ENCODE peak calls at places on chromosome 7, in nine cellular contexts. One of them, this sample, is unnamed.

GRCh38 chr7:63067897-63068585 is 930.6 kb upstream of the ZNF722 start:
- DNase-seq in head of caudate nucleus: no peak
- DNase-seq in CD4-positive, alpha-beta memory T cell: no peak
- DNase-seq in EL: no peak
- DNase-seq in SJSA1: peak; percentile 39
- DNase-seq in HFF-Myc: no peak
- DNase-seq in GM13976: no peak
- DNase-seq in Right ventricle myocardium inferior: no peak
- DNase-seq in lung: peak; percentile 32
- DNase-seq in this sample: no peak

GRCh38 chr7:100888988-100889760 is at the start of gene UFSP1:
- DNase-seq in head of caudate nucleus: no peak
- DNase-seq in CD4-positive, alpha-beta memory T cell: no peak
- DNase-seq in EL: no peak
- DNase-seq in SJSA1: peak; percentile 47
- DNase-seq in HFF-Myc: no peak
- DNase-seq in GM13976: no peak
- DNase-seq in Right ventricle myocardium inferior: peak; percentile 74
- DNase-seq in lung: no peak
- DNase-seq in this sample: no peak

GRCh38 chr7:150823484-150824126 is 23.0 kb downstream of the TMEM176A start:
- DNase-seq in head of caudate nucleus: no peak
- DNase-seq in CD4-positive, alpha-beta memory T cell: no peak
- DNase-seq in EL: no peak
- DNase-seq in SJSA1: no peak
- DNase-seq in HFF-Myc: no peak
- DNase-seq in GM13976: no peak
- DNase-seq in Right ventricle myocardium inferior: no peak
- DNase-seq in lung: no peak
- DNase-seq in this sample: no peak

GRCh38 chr7:46279290-46279689 is 358.2 kb upstream of the IGFBP3 start:
- DNase-seq in head of caudate nucleus: no peak
- DNase-seq in CD4-positive, alpha-beta memory T cell: no peak
- DNase-seq in EL: no peak
- DNase-seq in SJSA1: no peak
- DNase-seq in HFF-Myc: no peak
- DNase-seq in GM13976: no peak
- DNase-seq in Right ventricle myocardium inferior: no peak
- DNase-seq in lung: no peak
- DNase-seq in this sample: no peak

GRCh38 chr7:150999497-151000225 is 8.8 kb downstream of the NOS3 start:
- DNase-seq in head of caudate nucleus: no peak
- DNase-seq in CD4-positive, alpha-beta memory T cell: no peak
- DNase-seq in EL: no peak
- DNase-seq in SJSA1: no peak
- DNase-seq in HFF-Myc: no peak
- DNase-seq in GM13976: no peak
- DNase-seq in Right ventricle myocardium inferior: no peak
- DNase-seq in lung: no peak
- DNase-seq in this sample: no peak

GRCh38 chr7:35549781-35550180 is 145.2 kb downstream of the HERPUD2 start:
- DNase-seq in head of caudate nucleus: no peak
- DNase-seq in CD4-positive, alpha-beta memory T cell: no peak
- DNase-seq in EL: no peak
- DNase-seq in SJSA1: no peak
- DNase-seq in HFF-Myc: no peak
- DNase-seq in GM13976: no peak
- DNase-seq in Right ventricle myocardium inferior: no peak
- DNase-seq in lung: no peak
- DNase-seq in this sample: no peak

GRCh38 chr7:69108041-69108440 is 490.2 kb upstream of the AUTS2 start:
- DNase-seq in head of caudate nucleus: no peak
- DNase-seq in CD4-positive, alpha-beta memory T cell: no peak
- DNase-seq in EL: no peak
- DNase-seq in SJSA1: no peak
- DNase-seq in HFF-Myc: no peak
- DNase-seq in GM13976: no peak
- DNase-seq in Right ventricle myocardium inferior: no peak
- DNase-seq in lung: no peak
- DNase-seq in this sample: no peak

GRCh38 chr7:128831994-128832879 is 2.0 kb downstream of the FLNC start:
- DNase-seq in head of caudate nucleus: peak; percentile 36
- DNase-seq in CD4-positive, alpha-beta memory T cell: no peak
- DNase-seq in EL: peak; percentile 56
- DNase-seq in SJSA1: no peak
- DNase-seq in HFF-Myc: no peak
- DNase-seq in GM13976: peak; percentile 60
- DNase-seq in Right ventricle myocardium inferior: peak; percentile 77
- DNase-seq in lung: no peak
- DNase-seq in this sample: no peak

GRCh38 chr7:143257501-143257900 is 5.7 kb upstream of the GSTK1 start:
- DNase-seq in head of caudate nucleus: no peak
- DNase-seq in CD4-positive, alpha-beta memory T cell: no peak
- DNase-seq in EL: peak; percentile 20
- DNase-seq in SJSA1: no peak
- DNase-seq in HFF-Myc: no peak
- DNase-seq in GM13976: no peak
- DNase-seq in Right ventricle myocardium inferior: no peak
- DNase-seq in lung: no peak
- DNase-seq in this sample: peak; percentile 79

GRCh38 chr7:2954433-2954853 is 89.2 kb downstream of the CARD11 start:
- DNase-seq in head of caudate nucleus: no peak
- DNase-seq in CD4-positive, alpha-beta memory T cell: peak; percentile 20
- DNase-seq in EL: no peak
- DNase-seq in SJSA1: no peak
- DNase-seq in HFF-Myc: no peak
- DNase-seq in GM13976: no peak
- DNase-seq in Right ventricle myocardium inferior: no peak
- DNase-seq in lung: no peak
- DNase-seq in this sample: no peak

GRCh38 chr7:24821045-24821853 is 64.0 kb upstream of the GSDME start:
- DNase-seq in head of caudate nucleus: no peak
- DNase-seq in CD4-positive, alpha-beta memory T cell: peak; percentile 80
- DNase-seq in EL: peak; percentile 97
- DNase-seq in SJSA1: peak; percentile 94
- DNase-seq in HFF-Myc: peak; percentile 96
- DNase-seq in GM13976: peak; percentile 60
- DNase-seq in Right ventricle myocardium inferior: peak; percentile 74
- DNase-seq in lung: peak; percentile 47
- DNase-seq in this sample: peak; percentile 98

GRCh38 chr7:42065942-42066341 is 171.1 kb downstream of the GLI3 start:
- DNase-seq in head of caudate nucleus: no peak
- DNase-seq in CD4-positive, alpha-beta memory T cell: no peak
- DNase-seq in EL: no peak
- DNase-seq in SJSA1: peak; percentile 49
- DNase-seq in HFF-Myc: no peak
- DNase-seq in GM13976: no peak
- DNase-seq in Right ventricle myocardium inferior: no peak
- DNase-seq in lung: no peak
- DNase-seq in this sample: no peak

GRCh38 chr7:9200666-9201065 is 767.3 kb downstream of the NXPH1 start:
- DNase-seq in head of caudate nucleus: no peak
- DNase-seq in CD4-positive, alpha-beta memory T cell: no peak
- DNase-seq in EL: no peak
- DNase-seq in SJSA1: no peak
- DNase-seq in HFF-Myc: no peak
- DNase-seq in GM13976: no peak
- DNase-seq in Right ventricle myocardium inferior: no peak
- DNase-seq in lung: no peak
- DNase-seq in this sample: no peak

GRCh38 chr7:72492446-72492845 is 80.3 kb upstream of the CALN1 start:
- DNase-seq in head of caudate nucleus: peak; percentile 19
- DNase-seq in CD4-positive, alpha-beta memory T cell: no peak
- DNase-seq in EL: no peak
- DNase-seq in SJSA1: no peak
- DNase-seq in HFF-Myc: no peak
- DNase-seq in GM13976: no peak
- DNase-seq in Right ventricle myocardium inferior: peak; percentile 82
- DNase-seq in lung: no peak
- DNase-seq in this sample: no peak

GRCh38 chr7:155581107-155581830 is 34.9 kb upstream of the CNPY1 start:
- DNase-seq in head of caudate nucleus: no peak
- DNase-seq in CD4-positive, alpha-beta memory T cell: no peak
- DNase-seq in EL: no peak
- DNase-seq in SJSA1: no peak
- DNase-seq in HFF-Myc: no peak
- DNase-seq in GM13976: no peak
- DNase-seq in Right ventricle myocardium inferior: no peak
- DNase-seq in lung: no peak
- DNase-seq in this sample: peak; percentile 35

GRCh38 chr7:150966002-150966401 is 12.1 kb downstream of the KCNH2 start:
- DNase-seq in head of caudate nucleus: no peak
- DNase-seq in CD4-positive, alpha-beta memory T cell: no peak
- DNase-seq in EL: no peak
- DNase-seq in SJSA1: no peak
- DNase-seq in HFF-Myc: no peak
- DNase-seq in GM13976: no peak
- DNase-seq in Right ventricle myocardium inferior: peak; percentile 51
- DNase-seq in lung: no peak
- DNase-seq in this sample: no peak

GRCh38 chr7:35263396-35263795 is 9.5 kb upstream of the TBX20 start:
- DNase-seq in head of caudate nucleus: no peak
- DNase-seq in CD4-positive, alpha-beta memory T cell: no peak
- DNase-seq in EL: no peak
- DNase-seq in SJSA1: no peak
- DNase-seq in HFF-Myc: no peak
- DNase-seq in GM13976: no peak
- DNase-seq in Right ventricle myocardium inferior: no peak
- DNase-seq in lung: no peak
- DNase-seq in this sample: no peak